ENCODE peak calls at places on chromosomes 2 and 18, in five cellular contexts. Q is psoas muscle, S is OCI-LY7, M is adrenal gland, C is midbrain. P is an unnamed sample.

GRCh38 chr2:189555243-189555642 is 25.3 kb downstream of the SLC40A1 start:
- DNase-seq in Q (no peak), S (no peak), M (peak; percentile 64), C (no peak), P (no peak)

GRCh38 chr2:52918551-52918950 is 849.1 kb upstream of the CHAC2 start:
- DNase-seq in Q (no peak), S (no peak), M (no peak), C (no peak), P (no peak)

GRCh38 chr2:43138441-43138840 is 88.0 kb downstream of the ZFP36L2 start:
- DNase-seq in Q (no peak), S (no peak), M (no peak), C (no peak), P (no peak)

GRCh38 chr2:197306691-197307030 is 3.9 kb downstream of the ANKRD44 start:
- DNase-seq in Q (peak; percentile 49), S (peak; percentile 69), M (peak; percentile 80), C (peak; percentile 45), P (no peak)

GRCh38 chr2:167271941-167272340 is 383.7 kb downstream of the XIRP2 start:
- DNase-seq in Q (no peak), S (no peak), M (no peak), C (no peak), P (no peak)

GRCh38 chr2:105005170-105005569 is 32.7 kb upstream of the MRPS9 start:
- DNase-seq in Q (no peak), S (no peak), M (no peak), C (no peak), P (no peak)

GRCh38 chr18:69495338-69495737 is 94.7 kb downstream of the DOK6 start:
- DNase-seq in Q (no peak), S (no peak), M (no peak), C (no peak), P (no peak)

GRCh38 chr2:192570786-192571185 is 376.1 kb upstream of the TMEFF2 start:
- DNase-seq in Q (no peak), S (no peak), M (no peak), C (no peak), P (no peak)

GRCh38 chr2:84939426-84940087 is 31.4 kb upstream of the KCMF1 start:
- DNase-seq in Q (no peak), S (peak; percentile 94), M (no peak), C (no peak), P (peak; percentile 21)

GRCh38 chr2:38095996-38096861 is 20.3 kb upstream of the CYP1B1 start:
- DNase-seq in Q (peak; percentile 36), S (no peak), M (no peak), C (no peak), P (peak; percentile 96)

GRCh38 chr2:47528874-47529273 is 125.9 kb downstream of the MSH2 start:
- DNase-seq in Q (no peak), S (no peak), M (no peak), C (no peak), P (no peak)

GRCh38 chr2:178070824-178071223 is 1.8 kb downstream of the PDE11A start:
- DNase-seq in Q (no peak), S (no peak), M (no peak), C (no peak), P (no peak)

GRCh38 chr2:240925191-240925575 is 19.0 kb downstream of the CROCC2 start:
- DNase-seq in Q (no peak), S (no peak), M (peak; percentile 16), C (no peak), P (no peak)

GRCh38 chr2:103781401-103781800 is 1019.6 kb downstream of the TMEM182 start:
- DNase-seq in Q (no peak), S (no peak), M (no peak), C (no peak), P (no peak)

GRCh38 chr2:105258835-105259350 is 17.4 kb downstream of the GPR45 start:
- DNase-seq in Q (no peak), S (no peak), M (no peak), C (no peak), P (no peak)

GRCh38 chr2:28765316-28765715 is 13.7 kb downstream of the PPP1CB start:
- DNase-seq in Q (no peak), S (no peak), M (no peak), C (no peak), P (no peak)

GRCh38 chr2:171319164-171319810 is 114.5 kb downstream of the METTL8 start:
- DNase-seq in Q (no peak), S (peak; percentile 64), M (no peak), C (no peak), P (no peak)